ENCODE peak calls at places on chromosomes 11 and 22, in five cellular contexts. N is HEK293T; T is activated gamma-delta T cell treated with Interleukin-2 at 50 U/mL for 16 hours; E is stimulated activated CD8-positive, alpha-beta memory T cell treated with anti-CD3 and anti-CD28 coated beads, Interleukin-4, amount 100 ng/mL, for 1 hour; K is head of caudate nucleus. Z is an unnamed sample.

GRCh38 chr11:83037877-83038276 is 33.8 kb downstream of the RAB30 start:
- DNase-seq in N (no peak), T (no peak), E (no peak), K (peak; percentile 31), Z (no peak)

GRCh38 chr11:4826425-4826824 is 5.3 kb downstream of the OR51F2 start:
- DNase-seq in N (no peak), T (no peak), E (no peak), K (no peak), Z (no peak)

GRCh38 chr11:69893631-69894030 is 74.4 kb upstream of the FGF3 start:
- DNase-seq in N (no peak), T (no peak), E (no peak), K (no peak), Z (no peak)

GRCh38 chr11:12008790-12009616 is 577 bp upstream of the DKK3 start:
- DNase-seq in N (peak; percentile 72), T (no peak), E (no peak), K (peak; percentile 69), Z (no peak)

GRCh38 chr22:45211848-45212247 is 28.8 kb downstream of the KIAA0930 start:
- DNase-seq in N (no peak), T (no peak), E (no peak), K (no peak), Z (no peak)

GRCh38 chr22:17773606-17774205 is 563 bp downstream of the BID start:
- DNase-seq in N (peak; percentile 67), T (peak; percentile 56), E (peak; percentile 41), K (peak; percentile 68), Z (no peak)

GRCh38 chr22:50004923-50005322 is 7.6 kb downstream of the IL17REL start:
- DNase-seq in N (no peak), T (no peak), E (no peak), K (no peak), Z (no peak)

GRCh38 chr11:12007769-12008737 is at the start of gene DKK3:
- DNase-seq in N (no peak), T (peak; percentile 21), E (no peak), K (peak; percentile 69), Z (no peak)

GRCh38 chr11:63244862-63245261 is 1.5 kb upstream of the SLC22A25 start:
- DNase-seq in N (no peak), T (no peak), E (no peak), K (no peak), Z (no peak)

GRCh38 chr11:43576834-43577521 is 103.6 kb upstream of the HSD17B12 start:
- DNase-seq in N (peak; percentile 70), T (no peak), E (no peak), K (peak; percentile 81), Z (no peak)

Z was measured in nucleus accumbens.